ENCODE peak calls at places on chromosomes 4 and X, in six cellular contexts. U is neural progenitor cell, H is HCT116, D is PC-3, S is GM23248, A is OCI-LY7. X is an unnamed sample.

GRCh38 chrX:50814701-50815476 is 895 bp upstream of the SHROOM4 start:
- DNase-seq in U (no peak), H (no peak), D (peak; percentile 7), S (peak; percentile 52), A (no peak), X (peak; percentile 13)

GRCh38 chrX:49171752-49172279 is at the start of gene PLP2:
- DNase-seq in U (peak; percentile 43), H (no peak), D (peak; percentile 75), S (peak; percentile 79), A (peak; percentile 67), X (peak; percentile 74)

GRCh38 chr4:101678180-101678579 is 112.3 kb upstream of the BANK1 start:
- DNase-seq in U (no peak), H (no peak), D (peak; percentile 51), S (peak; percentile 62), A (no peak), X (no peak)

GRCh38 chrX:48480583-48480982 is 4.6 kb downstream of the FTSJ1 start:
- DNase-seq in U (no peak), H (no peak), D (no peak), S (no peak), A (no peak), X (no peak)

GRCh38 chr4:185117300-185117934 is 25.6 kb upstream of the SLC25A4 start:
- DNase-seq in U (no peak), H (no peak), D (no peak), S (no peak), A (no peak), X (no peak)

GRCh38 chr4:137531951-137532868 is at the start of gene PCDH18:
- DNase-seq in U (peak; percentile 95), H (no peak), D (peak; percentile 75), S (peak; percentile 96), A (no peak), X (peak; percentile 89)

GRCh38 chr4:15132739-15133138 is 130.5 kb downstream of the CPEB2 start:
- DNase-seq in U (peak; percentile 21), H (no peak), D (no peak), S (no peak), A (no peak), X (no peak)

GRCh38 chr4:98659741-98660507 is 1.5 kb upstream of the TSPAN5 start:
- DNase-seq in U (no peak), H (no peak), D (peak; percentile 76), S (peak; percentile 74), A (no peak), X (peak; percentile 61)

GRCh38 chr4:1009647-1010521 is 1.5 kb upstream of the FGFRL1 start:
- DNase-seq in U (peak; percentile 83), H (no peak), D (peak; percentile 44), S (peak; percentile 84), A (peak; percentile 70), X (peak; percentile 93)

GRCh38 chrX:44698328-44698727 is 145.5 kb upstream of the DUSP21 start:
- DNase-seq in U (peak; percentile 36), H (no peak), D (no peak), S (no peak), A (no peak), X (no peak)

GRCh38 chr4:20043992-20044391 is 207.7 kb upstream of the SLIT2 start:
- DNase-seq in U (no peak), H (no peak), D (no peak), S (no peak), A (no peak), X (no peak)

GRCh38 chrX:119272882-119273806 is 37.1 kb downstream of the PGRMC1 start:
- DNase-seq in U (peak; percentile 34), H (no peak), D (no peak), S (peak; percentile 56), A (no peak), X (peak; percentile 23)

GRCh38 chrX:10110984-10111363 is 45.8 kb upstream of the CLCN4 start:
- DNase-seq in U (no peak), H (no peak), D (no peak), S (peak; percentile 43), A (no peak), X (no peak)

GRCh38 chr4:122827899-122828601 is 1.4 kb downstream of the FGF2 start:
- DNase-seq in U (peak; percentile 85), H (no peak), D (peak; percentile 70), S (peak; percentile 80), A (peak; percentile 39), X (peak; percentile 69)

GRCh38 chr4:107391630-107392028 is 328.4 kb downstream of the PAPSS1 start:
- DNase-seq in U (no peak), H (no peak), D (no peak), S (peak; percentile 20), A (no peak), X (no peak)

GRCh38 chr4:80097395-80098177 is 24.6 kb upstream of the ANTXR2 start:
- DNase-seq in U (no peak), H (no peak), D (peak; percentile 88), S (peak; percentile 90), A (no peak), X (no peak)

GRCh38 chr4:153649572-153649991 is 34.5 kb upstream of the TLR2 start:
- DNase-seq in U (peak; percentile 67), H (peak; percentile 60), D (peak; percentile 62), S (peak; percentile 56), A (peak; percentile 73), X (peak; percentile 38)
- H3K27ac ChIP-seq in U (no peak overlapping the region), H (no peak overlapping the region), D (no peak overlapping the region), S (no peak overlapping the region), A (no peak overlapping the region), X (no peak overlapping the region)

GRCh38 chr4:21801661-21802355 is 146.8 kb downstream of the KCNIP4 start:
- DNase-seq in U (no peak), H (no peak), D (peak; percentile 9), S (peak; percentile 40), A (no peak), X (no peak)
- TF ChIP-seq EZH2phosphoT487 in U (no peak), H (no peak), D (no peak), S (no peak), A (no peak), X (no peak)

DNA sequence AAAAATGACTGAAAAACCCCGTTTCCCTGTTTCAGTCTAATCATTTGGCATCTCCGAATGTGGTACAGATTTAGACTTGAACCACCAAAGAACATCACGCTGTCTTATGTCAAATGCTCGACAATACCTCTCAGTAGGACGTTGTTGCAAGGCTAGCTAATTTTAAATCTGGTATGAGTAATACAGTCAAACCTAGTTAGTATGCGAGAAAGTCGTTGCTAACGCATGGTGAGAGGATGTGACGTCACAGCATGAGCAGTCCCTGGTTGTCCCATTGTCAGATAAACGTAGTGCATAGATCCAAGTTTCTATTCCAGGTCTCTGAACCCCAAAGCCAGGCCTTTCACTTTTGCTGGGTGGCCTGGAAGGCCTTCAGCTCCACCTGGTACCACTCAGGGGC is 44.7 kb downstream of the SETD7 start:
- DNase-seq in U (no peak), H (no peak), D (no peak), S (no peak), A (no peak), X (no peak)
- H3K36me3 ChIP-seq in U (no peaks in the 10 kb centered on the region), H (peaks cover 13% of the 10 kb centered on the region), D (peaks cover 4% of the 10 kb centered on the region), S (peaks cover 57% of the 10 kb centered on the region), A (peaks cover 95% of the 10 kb centered on the region), X (no peaks in the 10 kb centered on the region)

GRCh38 chr4:40195182-40196177 is 1.4 kb upstream of the RHOH start:
- DNase-seq in U (no peak), H (no peak), D (no peak), S (no peak), A (peak; percentile 51), X (no peak)
- H3K27ac ChIP-seq in U (no peak overlapping the region), H (no peak overlapping the region), D (no peak overlapping the region), S (no peak overlapping the region), A (peak overlapping the region; percentile 93), X (peak overlapping the region; percentile 62)

GRCh38 chrX:1291110-1291740 is 22.6 kb downstream of the CSF2RA start:
- DNase-seq in U (no peak), H (no peak), D (no peak), S (no peak), A (no peak), X (no peak)
- TF ChIP-seq EZH2phosphoT487 in U (no peak), H (no peak), D (no peak), S (no peak), A (no peak), X (no peak)

GRCh38 chr4:114226968-114227760 is 247.7 kb upstream of the ARSJ start:
- DNase-seq in U (no peak), H (no peak), D (no peak), S (peak; percentile 25), A (no peak), X (no peak)
- H3K36me3 ChIP-seq in U (no peaks in the 10 kb centered on the region), H (no peaks in the 10 kb centered on the region), D (no peaks in the 10 kb centered on the region), S (no peaks in the 10 kb centered on the region), A (no peaks in the 10 kb centered on the region), X (no peaks in the 10 kb centered on the region)